ENCODE peak calls at places on chromosomes 11 and 22, in ten cellular contexts. Z, V, Y, G, P, O, T, U, D and F are unnamed samples.

GRCh38 chr11:74134661-74135515 is 35.9 kb downstream of the C2CD3 start:
- DNase-seq in Z (no peak), V (no peak), Y (no peak), G (no peak), P (no peak), O (no peak), T (no peak), U (no peak), D (no peak), F (no peak)

GRCh38 chr11:85626496-85626895 is 648 bp downstream of the DLG2 start:
- DNase-seq in Z (no peak), V (peak; percentile 10), Y (peak; percentile 22), G (no peak), P (no peak), O (no peak), T (no peak), U (no peak), D (no peak), F (no peak)

GRCh38 chr22:37045958-37046357 is 5.6 kb upstream of the KCTD17 start:
- DNase-seq in Z (no peak), V (peak; percentile 25), Y (peak; percentile 81), G (peak; percentile 64), P (no peak), O (peak; percentile 70), T (peak; percentile 45), U (peak; percentile 74), D (no peak), F (no peak)

GRCh38 chr11:64120951-64121569 is 44.9 kb downstream of the MACROD1 start:
- DNase-seq in Z (peak; percentile 60), V (no peak), Y (peak; percentile 31), G (no peak), P (peak; percentile 55), O (no peak), T (no peak), U (no peak), D (no peak), F (no peak)

GRCh38 chr11:97684486-97685439 is 1295.0 kb downstream of the JRKL start:
- DNase-seq in Z (no peak), V (no peak), Y (no peak), G (no peak), P (no peak), O (no peak), T (no peak), U (no peak), D (no peak), F (no peak)

GRCh38 chr11:79121351-79121750 is 319.5 kb downstream of the TENM4 start:
- DNase-seq in Z (no peak), V (peak; percentile 30), Y (no peak), G (no peak), P (no peak), O (no peak), T (no peak), U (no peak), D (no peak), F (peak; percentile 57)

GRCh38 chr11:108793138-108793537 is 128.3 kb downstream of the DDX10 start:
- DNase-seq in Z (no peak), V (no peak), Y (no peak), G (peak; percentile 15), P (no peak), O (no peak), T (no peak), U (no peak), D (no peak), F (no peak)

GRCh38 chr11:12818333-12819015 is 144.3 kb downstream of the TEAD1 start:
- DNase-seq in Z (no peak), V (no peak), Y (peak; percentile 91), G (no peak), P (peak; percentile 77), O (no peak), T (no peak), U (no peak), D (no peak), F (no peak)

GRCh38 chr22:33380789-33381530 is 322.8 kb upstream of the SYN3 start:
- DNase-seq in Z (no peak), V (no peak), Y (peak; percentile 97), G (no peak), P (no peak), O (no peak), T (no peak), U (no peak), D (no peak), F (peak; percentile 14)

GRCh38 chr11:13963169-13963948 is 836 bp downstream of the SPON1 start:
- DNase-seq in Z (peak; percentile 45), V (peak; percentile 42), Y (peak; percentile 55), G (peak; percentile 58), P (peak; percentile 46), O (no peak), T (peak; percentile 30), U (peak; percentile 58), D (no peak), F (no peak)

GRCh38 chr11:132103006-132103405 is 732.6 kb downstream of the NTM start:
- DNase-seq in Z (no peak), V (no peak), Y (no peak), G (no peak), P (no peak), O (no peak), T (no peak), U (no peak), D (no peak), F (no peak)

GRCh38 chr11:119791701-119792151 is 62.7 kb upstream of the NECTIN1 start:
- DNase-seq in Z (no peak), V (no peak), Y (peak; percentile 93), G (no peak), P (no peak), O (no peak), T (no peak), U (no peak), D (peak; percentile 44), F (no peak)

GRCh38 chr11:128179512-128179911 is 407.8 kb downstream of the ETS1 start:
- DNase-seq in Z (no peak), V (no peak), Y (peak; percentile 23), G (peak; percentile 48), P (no peak), O (no peak), T (no peak), U (no peak), D (no peak), F (no peak)
- H3K4me3 ChIP-seq in Z (no peak overlapping the region), V (no peak overlapping the region), Y (no peak overlapping the region), G (no peak overlapping the region), P (no peak overlapping the region), O (no peak overlapping the region), T (no peak overlapping the region), U (no peak overlapping the region), D (no peak overlapping the region), F (no peak overlapping the region)

GRCh38 chr22:42942351-42942750 is 72.6 kb downstream of the PACSIN2 start:
- DNase-seq in Z (no peak), V (no peak), Y (peak; percentile 45), G (no peak), P (no peak), O (no peak), T (no peak), U (no peak), D (no peak), F (no peak)
- H3K4me1 ChIP-seq in Z (peaks cover 56% of the 10 kb centered on the region), V (peaks cover 15% of the 10 kb centered on the region), Y (peaks cover 41% of the 10 kb centered on the region), G (peaks cover 10% of the 10 kb centered on the region), P (peaks cover 40% of the 10 kb centered on the region), O (no peaks in the 10 kb centered on the region), T (peaks cover 20% of the 10 kb centered on the region), U (peaks cover 39% of the 10 kb centered on the region), D (peaks cover 52% of the 10 kb centered on the region), F (peaks cover 98% of the 10 kb centered on the region)

GRCh38 chr11:828501-829115 is 889 bp downstream of the CRACR2B start:
- DNase-seq in Z (no peak), V (no peak), Y (no peak), G (no peak), P (no peak), O (no peak), T (no peak), U (no peak), D (no peak), F (no peak)

GRCh38 chr11:831132-831864 is 1.5 kb upstream of the CD151 start:
- DNase-seq in Z (no peak), V (no peak), Y (peak; percentile 77), G (no peak), P (peak; percentile 41), O (peak; percentile 44), T (no peak), U (no peak), D (no peak), F (no peak)

GRCh38 chr11:829116-829945 is 1.6 kb downstream of the CRACR2B start:
- DNase-seq in Z (no peak), V (no peak), Y (no peak), G (no peak), P (peak; percentile 68), O (peak; percentile 65), T (no peak), U (peak; percentile 64), D (no peak), F (no peak)

GRCh38 chr11:830295-831131 is 2.2 kb upstream of the CD151 start:
- DNase-seq in Z (peak; percentile 87), V (peak; percentile 90), Y (peak; percentile 85), G (peak; percentile 85), P (peak; percentile 88), O (peak; percentile 92), T (peak; percentile 69), U (peak; percentile 95), D (peak; percentile 92), F (no peak)

DNA sequence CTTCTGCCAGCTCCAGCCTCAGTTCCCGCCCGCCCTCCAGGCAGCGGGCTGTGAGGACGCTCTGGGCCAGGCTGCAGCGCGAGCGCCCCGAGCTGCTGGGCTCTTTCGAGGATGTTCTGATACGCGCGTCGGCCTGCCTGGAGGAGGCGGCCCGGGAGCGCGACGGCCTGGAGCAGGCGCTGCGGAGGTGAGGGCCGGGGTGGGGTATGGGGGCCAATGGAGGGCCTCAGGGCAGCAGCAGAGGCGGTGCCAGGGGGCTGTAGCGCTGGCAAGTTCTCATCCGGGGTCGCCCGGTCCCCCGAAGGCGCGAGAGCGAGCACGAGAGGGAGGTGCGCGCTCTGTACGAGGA is 2.2 kb downstream of the CRACR2B start:
- DNase-seq in Z (no peak), V (no peak), Y (peak; percentile 53), G (no peak), P (no peak), O (no peak), T (no peak), U (peak; percentile 77), D (no peak), F (no peak)
- H3K4me3 ChIP-seq in Z (peak overlapping the region; percentile 58), V (peak overlapping the region; percentile 31), Y (peak overlapping the region; percentile 54), G (peak overlapping the region; percentile 10), P (peak overlapping the region; percentile 33), O (peak overlapping the region; percentile 68), T (no peak overlapping the region), U (peak overlapping the region; percentile 89), D (peak overlapping the region; percentile 45), F (peak overlapping the region; percentile 39)

DNA sequence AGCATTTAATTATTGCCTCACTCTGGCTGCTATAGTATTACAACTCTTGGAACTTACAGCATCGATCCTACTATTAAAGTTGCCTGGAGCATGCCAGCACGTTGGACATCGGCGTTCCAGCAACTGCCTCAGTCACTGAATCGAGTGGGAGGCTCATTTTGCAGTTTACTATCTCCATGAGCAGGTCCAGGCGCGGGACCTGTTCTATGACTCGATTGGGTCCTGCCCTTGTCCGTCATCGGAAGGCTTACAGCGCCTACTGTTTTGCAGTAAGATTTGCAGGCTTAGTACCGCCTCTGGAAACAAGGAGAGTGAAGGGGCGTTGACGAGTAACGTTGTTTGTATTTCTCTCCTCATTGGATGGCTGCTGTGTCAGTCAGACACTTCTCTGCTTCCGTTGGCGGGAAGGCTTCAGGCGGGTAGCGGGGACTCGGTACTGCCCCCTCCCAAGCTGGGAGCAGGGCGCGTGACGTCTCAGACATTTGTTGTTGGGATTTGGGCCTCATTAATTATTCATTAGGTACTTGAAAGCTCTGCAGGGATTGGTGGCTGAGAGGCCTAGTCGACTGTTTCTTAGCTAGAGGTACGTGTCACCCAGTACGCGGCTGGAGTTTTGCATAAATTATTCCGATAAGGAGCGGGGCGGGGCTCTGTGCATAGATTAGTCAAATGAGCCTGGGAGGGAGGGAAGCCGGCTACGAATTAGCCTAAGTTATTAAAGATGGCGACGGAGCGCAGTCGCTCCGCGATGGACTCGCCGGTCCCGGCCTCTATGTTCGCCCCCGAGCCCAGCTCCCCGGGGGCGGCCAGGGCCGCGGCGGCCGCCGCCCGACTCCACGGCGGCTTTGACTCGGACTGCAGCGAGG is at the start of gene GTPBP1:
- DNase-seq in Z (peak; percentile 98), V (peak; percentile 100), Y (peak; percentile 100), G (peak; percentile 88), P (peak; percentile 98), O (peak; percentile 100), T (peak; percentile 100), U (peak; percentile 100), D (peak; percentile 98), F (peak; percentile 100)
- H3K4me1 ChIP-seq in Z (peaks cover 48% of the 10 kb centered on the region), V (peaks cover 18% of the 10 kb centered on the region), Y (peaks cover 20% of the 10 kb centered on the region), G (peaks cover 7% of the 10 kb centered on the region), P (no peaks in the 10 kb centered on the region), O (peaks cover 59% of the 10 kb centered on the region), T (peaks cover 56% of the 10 kb centered on the region), U (peaks cover 31% of the 10 kb centered on the region), D (peaks cover 27% of the 10 kb centered on the region), F (peaks cover 42% of the 10 kb centered on the region)